ENCODE peak calls at places on chromosomes 13 and 19, in nine cellular contexts. P, K, C, O, S, L, E, H and G are unnamed samples.

GRCh38 chr13:36804588-36804987 is 14.4 kb upstream of the RFXAP start:
- DNase-seq in E (no peak), C (no peak), H (no peak), S (no peak), K (no peak), L (no peak), P (no peak), O (no peak), G (no peak)

GRCh38 chr13:94249512-94249911 is 230.0 kb downstream of the DCT start:
- DNase-seq in S (no peak), C (no peak), L (no peak), E (no peak), K (no peak), H (no peak), O (no peak), P (no peak), G (no peak)

GRCh38 chr19:10104665-10105221 is 1.4 kb upstream of the PPAN start:
- DNase-seq in P (peak), H (no peak), S (peak), C (peak), L (peak), O (no peak), E (no peak), K (no peak), G (no peak)

GRCh38 chr13:46035066-46035465 is 17.5 kb downstream of the ZC3H13 start:
- DNase-seq in S (no peak), H (no peak), E (no peak), P (no peak), C (no peak), O (no peak), K (no peak), L (no peak), G (no peak)

GRCh38 chr13:24075137-24075975 is 85.2 kb upstream of the SPATA13 start:
- DNase-seq in P (no peak), L (no peak), E (no peak), S (no peak), C (no peak), H (no peak), O (no peak), K (no peak), G (no peak)

GRCh38 chr19:48740705-48741030 is 258 bp upstream of the RASIP1 start:
- DNase-seq in C (no peak), S (no peak), E (no peak), L (no peak), O (no peak), H (no peak), P (no peak), K (no peak), G (no peak)

GRCh38 chr13:78978381-78978998 is 319.5 kb upstream of the OBI1 start:
- DNase-seq in P (peak), S (peak), O (peak), E (no peak), L (peak), C (peak), K (peak), H (no peak), G (no peak)

GRCh38 chr19:5138606-5139594 is 170.0 kb downstream of the KDM4B start:
- DNase-seq in H (no peak), O (no peak), L (peak), C (peak), K (peak), S (peak), P (peak), E (peak), G (no peak)

GRCh38 chr13:32917504-32917903 is 98.7 kb upstream of the KL start:
- DNase-seq in C (no peak), S (no peak), H (no peak), K (no peak), E (no peak), O (no peak), L (no peak), P (peak), G (no peak)

GRCh38 chr13:41934120-41934519 is 26.8 kb downstream of the VWA8 start:
- DNase-seq in L (no peak), S (no peak), O (no peak), E (no peak), K (no peak), P (no peak), H (no peak), C (no peak), G (no peak)

GRCh38 chr13:48891586-48891985 is 84.1 kb upstream of the FNDC3A start:
- DNase-seq in S (no peak), E (no peak), K (no peak), O (no peak), P (no peak), C (no peak), L (no peak), H (no peak), G (no peak)

GRCh38 chr19:6161271-6161850 is 25.9 kb downstream of the ACSBG2 start:
- DNase-seq in K (no peak), E (no peak), H (no peak), C (peak), O (peak), P (peak), L (peak), S (peak), G (no peak)

GRCh38 chr13:36038785-36039415 is 92.3 kb downstream of the DCLK1 start:
- DNase-seq in P (no peak), H (no peak), E (no peak), S (no peak), O (no peak), L (no peak), K (no peak), C (no peak), G (no peak)

GRCh38 chr19:8459095-8459494 is 14.3 kb downstream of the HNRNPM start:
- DNase-seq in P (no peak), E (no peak), L (no peak), C (no peak), S (no peak), K (no peak), H (no peak), O (no peak), G (no peak)

GRCh38 chr19:41373993-41374392 is 2.3 kb upstream of the TMEM91 start:
- DNase-seq in H (peak), K (peak), E (peak), P (no peak), L (peak), C (no peak), O (no peak), S (no peak), G (no peak)

GRCh38 chr19:49231389-49231788 is 73.8 kb downstream of the TRPM4 start:
- DNase-seq in K (no peak), H (no peak), L (no peak), P (peak), E (no peak), C (no peak), S (peak), O (no peak), G (no peak)

GRCh38 chr13:59684105-59684504 is 479.6 kb downstream of the DIAPH3 start:
- DNase-seq in L (no peak), P (no peak), E (no peak), K (no peak), H (no peak), O (no peak), C (no peak), S (no peak), G (no peak)

GRCh38 chr13:59680429-59681024 is 483.2 kb downstream of the DIAPH3 start:
- DNase-seq in O (no peak), P (peak), C (no peak), K (no peak), S (peak), L (no peak), H (no peak), E (no peak), G (no peak)

GRCh38 chr13:59677966-59678814 is 485.5 kb downstream of the DIAPH3 start:
- DNase-seq in C (no peak), O (no peak), E (no peak), L (no peak), K (no peak), H (no peak), S (peak), P (peak), G (no peak)

GRCh38 chr13:59679239-59679638 is 484.5 kb downstream of the DIAPH3 start:
- DNase-seq in E (no peak), L (no peak), P (no peak), K (no peak), O (no peak), H (no peak), S (no peak), C (no peak), G (no peak)

GRCh38 chr13:59681630-59682311 is 482.0 kb downstream of the DIAPH3 start:
- DNase-seq in L (no peak), S (no peak), C (no peak), H (no peak), E (no peak), K (no peak), O (no peak), P (no peak), G (no peak)
- TF ChIP-seq CTCF in L (no peak), S (no peak), C (no peak), H (no peak), E (no peak), K (no peak), O (no peak), P (no peak), G (no peak)

GRCh38 chr13:30702006-30702405 is 33.3 kb upstream of the ALOX5AP start:
- DNase-seq in E (no peak), S (no peak), C (no peak), H (no peak), O (no peak), P (no peak), L (no peak), K (no peak), G (no peak)
- TF ChIP-seq CTCF in E (no peak), S (no peak), C (no peak), H (no peak), O (no peak), P (no peak), L (no peak), K (no peak), G (no peak)

GRCh38 chr19:55172741-55173140 is 6.3 kb upstream of the DNAAF3 start:
- DNase-seq in L (no peak), O (no peak), S (no peak), E (no peak), H (no peak), C (no peak), K (no peak), P (no peak), G (no peak)
- TF ChIP-seq CTCF in L (no peak), O (no peak), S (no peak), E (no peak), H (no peak), C (no peak), K (no peak), P (no peak), G (no peak)

GRCh38 chr19:13428352-13428751 is 77.9 kb downstream of the CACNA1A start:
- DNase-seq in S (peak), H (no peak), L (no peak), C (no peak), K (no peak), P (peak), E (no peak), O (no peak), G (no peak)
- TF ChIP-seq CTCF in S (peak), H (peak), L (peak), C (no peak), K (no peak), P (peak), E (no peak), O (peak), G (peak)

GRCh38 chr13:50651916-50652315 is 191.6 kb downstream of the DLEU7 start:
- DNase-seq in S (no peak), O (no peak), H (no peak), P (no peak), E (no peak), C (no peak), K (no peak), L (no peak), G (no peak)

GRCh38 chr13:50650936-50651638 is 192.4 kb downstream of the DLEU7 start:
- DNase-seq in P (peak), C (no peak), S (no peak), O (no peak), L (no peak), H (no peak), K (no peak), E (no peak), G (no peak)

GRCh38 chr13:50650478-50650877 is 193.0 kb downstream of the DLEU7 start:
- DNase-seq in C (no peak), L (no peak), E (no peak), S (no peak), H (no peak), O (no peak), P (peak), K (no peak), G (no peak)

GRCh38 chr13:50654341-50654740 is 189.2 kb downstream of the DLEU7 start:
- DNase-seq in C (no peak), H (no peak), S (no peak), P (no peak), E (no peak), L (no peak), O (no peak), K (no peak), G (no peak)
- TF ChIP-seq CTCF in C (no peak), H (no peak), S (no peak), P (no peak), E (no peak), L (no peak), O (no peak), K (no peak), G (no peak)

GRCh38 chr19:36142046-36142445 is 2.2 kb downstream of the CAPNS1 start:
- DNase-seq in C (no peak), L (no peak), H (no peak), E (peak), P (no peak), S (no peak), K (no peak), O (no peak), G (no peak)

GRCh38 chr19:36139120-36139472 is 770 bp upstream of the CAPNS1 start:
- DNase-seq in E (no peak), P (no peak), L (no peak), S (no peak), C (no peak), H (no peak), O (no peak), K (no peak), G (no peak)

GRCh38 chr19:36141039-36141914 is 1.4 kb downstream of the CAPNS1 start:
- DNase-seq in O (peak), L (peak), P (peak), K (peak), S (peak), H (peak), E (peak), C (peak), G (peak)

GRCh38 chr19:36140289-36141038 is 598 bp downstream of the CAPNS1 start:
- DNase-seq in S (peak), H (no peak), E (peak), K (peak), P (peak), O (peak), C (peak), L (peak), G (no peak)

DNA sequence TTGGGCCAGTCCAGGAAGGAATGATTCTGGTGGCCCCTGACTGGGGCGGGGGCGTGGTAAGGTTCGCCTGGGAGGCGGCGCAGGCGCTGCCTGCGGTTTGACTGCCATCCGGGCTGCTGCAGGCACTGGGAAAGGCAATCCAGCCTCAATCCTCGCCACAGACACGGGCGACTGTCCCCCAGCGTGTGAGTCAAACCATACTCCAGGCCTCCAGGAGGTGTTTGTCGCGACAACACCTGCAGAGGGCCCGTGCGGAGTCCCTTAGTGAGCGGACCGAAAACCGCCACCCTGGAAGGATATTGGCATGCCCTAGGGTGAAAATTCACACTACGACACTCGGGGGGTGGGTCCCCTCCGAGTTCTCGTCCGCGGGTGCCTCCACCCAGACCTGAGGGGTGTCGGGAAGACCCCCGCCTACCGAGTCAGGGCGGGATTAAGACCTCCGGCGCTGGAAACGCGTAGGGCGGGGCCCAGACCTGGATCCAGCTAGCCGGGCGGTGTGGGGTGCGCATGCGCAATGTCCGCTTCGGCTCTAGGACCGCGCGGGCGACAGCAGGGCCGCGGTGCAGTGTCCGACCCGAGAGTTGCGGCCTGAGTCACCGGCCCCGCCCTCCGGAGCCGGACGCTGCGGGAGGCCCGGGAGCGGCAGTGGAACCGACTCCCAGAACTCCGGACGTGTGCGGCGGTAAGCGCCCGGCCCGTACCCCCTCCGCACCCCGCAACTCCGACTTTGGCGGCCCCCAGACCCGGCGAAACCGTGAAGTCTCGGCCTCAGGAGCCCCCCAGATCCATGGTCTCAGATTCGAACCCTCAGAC is at the start of gene CAPNS1:
- DNase-seq in E (peak), H (peak), S (peak), O (peak), K (peak), P (peak), C (peak), L (peak), G (peak)
- TF ChIP-seq CTCF in E (no peak), H (no peak), S (no peak), O (peak), K (peak), P (peak), C (peak), L (no peak), G (peak)

GRCh38 chr19:12733907-12734214 is 623 bp downstream of the TRIR start:
- DNase-seq in O (no peak), H (no peak), L (no peak), K (no peak), C (no peak), S (no peak), E (no peak), P (no peak), G (no peak)

GRCh38 chr19:12731337-12731736 is 3.1 kb downstream of the TRIR start:
- DNase-seq in P (no peak), L (no peak), C (no peak), K (no peak), E (no peak), S (no peak), O (no peak), H (no peak), G (no peak)

GRCh38 chr19:12736854-12737665 is at the start of gene GET3:
- DNase-seq in K (peak), S (peak), E (peak), O (peak), H (peak), C (peak), L (peak), P (peak), G (peak)

GRCh38 chr19:12730054-12730453 is 4.4 kb downstream of the TRIR start:
- DNase-seq in K (no peak), O (no peak), H (no peak), S (no peak), C (no peak), L (no peak), P (no peak), E (no peak), G (no peak)

GRCh38 chr19:12733369-12733896 is 1.1 kb downstream of the TRIR start:
- DNase-seq in O (no peak), L (no peak), C (peak), E (no peak), P (peak), H (no peak), S (peak), K (no peak), G (no peak)
- TF ChIP-seq CTCF in O (no peak), L (no peak), C (peak), E (no peak), P (peak), H (no peak), S (peak), K (no peak), G (peak)

GRCh38 chr19:16338470-16339360 is 14.1 kb downstream of the KLF2 start:
- DNase-seq in K (peak), O (no peak), L (peak), E (peak), H (no peak), C (peak), S (peak), P (peak), G (no peak)
- TF ChIP-seq CTCF in K (no peak), O (no peak), L (no peak), E (no peak), H (no peak), C (no peak), S (no peak), P (no peak), G (no peak)

DNA sequence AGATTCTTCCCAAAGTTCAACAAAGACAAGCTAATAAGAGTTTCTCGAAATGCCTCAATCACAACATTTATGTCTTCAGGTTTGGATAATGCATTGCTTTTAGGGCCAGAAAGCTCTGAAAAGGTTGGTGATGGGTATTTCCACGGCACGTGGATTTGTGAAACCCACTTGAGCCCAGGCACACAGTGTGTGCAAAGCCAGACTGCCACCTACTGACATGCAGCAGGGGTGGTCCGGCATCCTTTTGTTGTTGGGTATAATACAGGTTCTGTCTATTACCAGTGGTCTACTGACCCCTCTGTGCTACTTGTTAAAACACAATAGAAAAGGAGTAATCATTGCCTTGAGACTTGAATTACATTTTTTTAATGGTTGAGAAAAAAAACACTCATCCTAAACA is 225.6 kb downstream of the RAP2A start:
- DNase-seq in C (no peak), P (peak), S (no peak), L (no peak), E (no peak), O (no peak), H (no peak), K (peak), G (no peak)
- TF ChIP-seq CTCF in C (no peak), P (peak), S (peak), L (no peak), E (no peak), O (peak), H (no peak), K (peak), G (peak)

DNA sequence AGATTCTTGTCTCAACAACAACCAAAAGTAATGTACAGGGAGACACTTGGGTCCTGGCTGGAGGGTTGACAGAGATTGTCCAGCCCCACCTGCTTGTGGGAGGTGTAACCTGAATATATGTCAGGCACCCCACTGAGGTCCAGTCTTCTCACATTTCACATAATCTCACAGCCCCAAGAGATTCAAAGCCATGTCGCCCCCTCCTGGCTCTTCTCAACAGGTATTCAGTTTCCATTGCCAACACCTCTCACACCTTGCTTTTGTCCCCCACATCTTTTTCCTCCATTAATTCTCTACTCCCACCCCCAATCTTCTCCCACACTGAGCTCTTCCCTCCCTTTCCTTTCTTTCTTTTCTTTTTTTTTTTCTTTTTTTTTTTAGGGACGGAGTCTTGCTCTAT is 11.2 kb downstream of the UNC13A start:
- DNase-seq in O (no peak), K (no peak), S (no peak), L (no peak), E (no peak), P (peak), H (no peak), C (no peak), G (no peak)
- TF ChIP-seq CTCF in O (peak), K (no peak), S (peak), L (no peak), E (no peak), P (peak), H (no peak), C (no peak), G (no peak)